ENCODE peak calls at places on chromosomes 1 and 21, in ten cellular contexts. One of them, this sample, is unnamed.

GRCh38 chr1:205505791-205506190 is 1.3 kb downstream of the CDK18 start:
- DNase-seq in psoas muscle: peak
- DNase-seq in lung: peak
- DNase-seq in foreskin fibroblast: no peak
- DNase-seq in GM12865: no peak
- DNase-seq in uterus: peak
- DNase-seq in foreskin keratinocyte: no peak
- DNase-seq in coronary artery: peak
- DNase-seq in pancreas: peak
- DNase-seq in HFF-Myc: no peak
- DNase-seq in this sample: no peak

GRCh38 chr1:238832106-238832505 is 554.3 kb upstream of the CHRM3 start:
- DNase-seq in lung: no peak
- DNase-seq in pancreas: no peak
- DNase-seq in foreskin fibroblast: no peak
- DNase-seq in psoas muscle: no peak
- DNase-seq in GM12865: no peak
- DNase-seq in HFF-Myc: no peak
- DNase-seq in coronary artery: no peak
- DNase-seq in foreskin keratinocyte: no peak
- DNase-seq in uterus: no peak
- DNase-seq in this sample: no peak

GRCh38 chr21:46052703-46053651 is 44.9 kb upstream of the COL6A2 start:
- DNase-seq in coronary artery: peak
- DNase-seq in GM12865: no peak
- DNase-seq in foreskin fibroblast: peak
- DNase-seq in pancreas: no peak
- DNase-seq in psoas muscle: no peak
- DNase-seq in HFF-Myc: no peak
- DNase-seq in uterus: no peak
- DNase-seq in foreskin keratinocyte: no peak
- DNase-seq in lung: no peak
- DNase-seq in this sample: no peak

GRCh38 chr1:94807742-94808491 is 12.2 kb upstream of the SLC44A3 start:
- DNase-seq in foreskin fibroblast: peak
- DNase-seq in lung: no peak
- DNase-seq in HFF-Myc: no peak
- DNase-seq in psoas muscle: no peak
- DNase-seq in foreskin keratinocyte: no peak
- DNase-seq in uterus: no peak
- DNase-seq in coronary artery: no peak
- DNase-seq in pancreas: no peak
- DNase-seq in GM12865: no peak
- DNase-seq in this sample: peak

GRCh38 chr1:113242481-113242880 is 147.8 kb upstream of the MAGI3 start:
- DNase-seq in pancreas: no peak
- DNase-seq in HFF-Myc: no peak
- DNase-seq in coronary artery: no peak
- DNase-seq in foreskin fibroblast: peak
- DNase-seq in foreskin keratinocyte: no peak
- DNase-seq in lung: no peak
- DNase-seq in psoas muscle: no peak
- DNase-seq in GM12865: no peak
- DNase-seq in uterus: no peak
- DNase-seq in this sample: peak

GRCh38 chr1:2625311-2625710 is 7.5 kb downstream of the MMEL1 start:
- DNase-seq in uterus: no peak
- DNase-seq in lung: no peak
- DNase-seq in GM12865: no peak
- DNase-seq in psoas muscle: no peak
- DNase-seq in coronary artery: no peak
- DNase-seq in HFF-Myc: no peak
- DNase-seq in foreskin keratinocyte: no peak
- DNase-seq in foreskin fibroblast: no peak
- DNase-seq in pancreas: no peak
- DNase-seq in this sample: no peak

GRCh38 chr21:41663805-41664788 is 102.8 kb downstream of the RIPK4 start:
- DNase-seq in pancreas: no peak
- DNase-seq in psoas muscle: no peak
- DNase-seq in foreskin fibroblast: peak
- DNase-seq in HFF-Myc: no peak
- DNase-seq in coronary artery: peak
- DNase-seq in lung: no peak
- DNase-seq in foreskin keratinocyte: no peak
- DNase-seq in uterus: no peak
- DNase-seq in GM12865: peak
- DNase-seq in this sample: peak

GRCh38 chr1:6412896-6413295 is 6.8 kb downstream of the HES2 start:
- DNase-seq in uterus: no peak
- DNase-seq in foreskin keratinocyte: peak
- DNase-seq in GM12865: no peak
- DNase-seq in lung: no peak
- DNase-seq in pancreas: no peak
- DNase-seq in psoas muscle: no peak
- DNase-seq in HFF-Myc: no peak
- DNase-seq in foreskin fibroblast: no peak
- DNase-seq in coronary artery: no peak
- DNase-seq in this sample: peak

GRCh38 chr1:159222987-159223386 is 18.3 kb downstream of the ACKR1 start:
- DNase-seq in lung: no peak
- DNase-seq in coronary artery: no peak
- DNase-seq in foreskin keratinocyte: no peak
- DNase-seq in GM12865: no peak
- DNase-seq in foreskin fibroblast: no peak
- DNase-seq in uterus: no peak
- DNase-seq in pancreas: no peak
- DNase-seq in psoas muscle: no peak
- DNase-seq in HFF-Myc: no peak
- DNase-seq in this sample: no peak

GRCh38 chr1:1783320-1783719 is 5.0 kb upstream of the NADK start:
- DNase-seq in coronary artery: no peak
- DNase-seq in foreskin keratinocyte: no peak
- DNase-seq in uterus: no peak
- DNase-seq in lung: no peak
- DNase-seq in HFF-Myc: no peak
- DNase-seq in foreskin fibroblast: peak
- DNase-seq in pancreas: no peak
- DNase-seq in psoas muscle: peak
- DNase-seq in GM12865: no peak
- DNase-seq in this sample: no peak

GRCh38 chr1:209620484-209620879 is 31.7 kb downstream of the LAMB3 start:
- DNase-seq in pancreas: no peak
- DNase-seq in lung: no peak
- DNase-seq in foreskin fibroblast: peak
- DNase-seq in GM12865: no peak
- DNase-seq in psoas muscle: no peak
- DNase-seq in coronary artery: no peak
- DNase-seq in uterus: no peak
- DNase-seq in foreskin keratinocyte: peak
- DNase-seq in HFF-Myc: no peak
- DNase-seq in this sample: no peak

GRCh38 chr1:18343646-18344045 is 137.1 kb upstream of the KLHDC7A start:
- DNase-seq in coronary artery: no peak
- DNase-seq in uterus: no peak
- DNase-seq in psoas muscle: no peak
- DNase-seq in pancreas: no peak
- DNase-seq in lung: no peak
- DNase-seq in HFF-Myc: no peak
- DNase-seq in foreskin keratinocyte: no peak
- DNase-seq in GM12865: no peak
- DNase-seq in foreskin fibroblast: no peak
- DNase-seq in this sample: no peak

GRCh38 chr1:66088787-66089186 is 296.1 kb downstream of the PDE4B start:
- DNase-seq in foreskin fibroblast: no peak
- DNase-seq in uterus: no peak
- DNase-seq in foreskin keratinocyte: no peak
- DNase-seq in psoas muscle: no peak
- DNase-seq in GM12865: no peak
- DNase-seq in pancreas: no peak
- DNase-seq in lung: no peak
- DNase-seq in coronary artery: no peak
- DNase-seq in HFF-Myc: no peak
- DNase-seq in this sample: no peak

GRCh38 chr1:66085600-66085999 is 292.9 kb downstream of the PDE4B start:
- DNase-seq in uterus: no peak
- DNase-seq in foreskin fibroblast: no peak
- DNase-seq in pancreas: no peak
- DNase-seq in lung: no peak
- DNase-seq in foreskin keratinocyte: no peak
- DNase-seq in psoas muscle: no peak
- DNase-seq in coronary artery: no peak
- DNase-seq in GM12865: no peak
- DNase-seq in HFF-Myc: no peak
- DNase-seq in this sample: no peak

DNA sequence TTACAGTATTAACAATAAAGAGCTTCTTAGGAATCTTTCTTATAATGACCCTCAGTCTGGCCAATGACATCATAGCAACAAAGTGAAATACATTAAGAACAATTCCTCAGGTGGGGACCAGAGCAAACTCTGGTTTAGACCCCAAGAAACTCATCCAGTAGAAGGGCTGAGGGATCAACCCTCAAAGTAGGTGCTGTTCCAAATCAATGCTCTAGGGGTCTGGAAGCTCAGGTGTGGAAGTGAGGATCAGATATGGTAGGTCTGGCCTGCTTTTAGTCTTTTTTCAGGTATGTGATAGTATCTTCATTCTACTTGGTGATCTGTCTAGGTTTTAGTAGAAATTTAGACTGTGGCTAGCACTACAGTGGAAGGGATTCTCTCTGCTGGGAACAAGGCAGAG is 291.7 kb downstream of the PDE4B start:
- DNase-seq in coronary artery: no peak
- DNase-seq in uterus: no peak
- DNase-seq in lung: no peak
- DNase-seq in GM12865: no peak
- DNase-seq in foreskin fibroblast: no peak
- DNase-seq in foreskin keratinocyte: no peak
- DNase-seq in HFF-Myc: no peak
- DNase-seq in psoas muscle: no peak
- DNase-seq in pancreas: no peak
- DNase-seq in this sample: no peak
- TF ChIP-seq CTCF in coronary artery: no peak
- TF ChIP-seq CTCF in uterus: no peak
- TF ChIP-seq CTCF in lung: no peak
- TF ChIP-seq CTCF in GM12865: no peak
- TF ChIP-seq CTCF in foreskin fibroblast: no peak
- TF ChIP-seq CTCF in foreskin keratinocyte: no peak
- TF ChIP-seq CTCF in HFF-Myc: no peak
- TF ChIP-seq CTCF in psoas muscle: no peak
- TF ChIP-seq CTCF in pancreas: no peak
- TF ChIP-seq CTCF in this sample: no peak

DNA sequence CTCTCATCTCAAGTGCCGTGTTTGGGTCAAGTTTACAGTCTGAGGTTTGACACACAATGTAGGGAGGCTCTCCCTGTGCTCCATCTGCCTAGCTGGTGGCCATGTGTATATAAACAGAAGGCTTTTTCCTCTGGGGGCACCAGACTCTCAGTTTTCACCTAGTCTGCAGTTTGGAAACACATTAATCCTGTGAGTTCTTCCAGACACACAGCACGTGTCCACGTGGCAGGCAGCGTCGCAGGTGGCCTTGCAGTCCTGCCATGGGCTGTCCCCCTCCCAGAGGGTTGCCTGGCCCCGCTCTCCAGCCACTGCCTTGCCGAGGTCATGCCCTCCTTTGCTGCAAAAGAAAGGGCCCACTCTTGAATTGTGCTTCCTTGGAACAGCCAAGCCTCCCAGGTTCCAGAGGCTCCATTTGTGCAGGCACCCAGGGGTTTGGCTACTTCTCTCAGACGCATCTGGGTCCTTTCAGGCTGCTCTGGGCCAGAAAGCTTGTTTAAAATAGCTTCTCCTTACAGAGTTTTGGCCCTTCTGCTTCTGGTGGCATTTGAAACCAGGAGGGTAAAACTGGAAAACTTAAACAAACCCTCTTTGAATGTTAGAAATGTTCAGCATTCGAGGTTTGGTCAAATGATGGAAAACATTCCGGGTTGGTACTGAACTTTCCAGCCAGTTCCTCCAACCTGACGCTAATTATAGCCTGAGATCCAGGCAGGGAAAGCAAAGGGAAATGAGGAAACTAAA is 4.4 kb upstream of the RUNX1 start:
- DNase-seq in psoas muscle: no peak
- DNase-seq in coronary artery: no peak
- DNase-seq in lung: no peak
- DNase-seq in pancreas: no peak
- DNase-seq in HFF-Myc: no peak
- DNase-seq in foreskin fibroblast: no peak
- DNase-seq in foreskin keratinocyte: no peak
- DNase-seq in GM12865: no peak
- DNase-seq in uterus: no peak
- DNase-seq in this sample: no peak
- TF ChIP-seq CTCF in psoas muscle: no peak
- TF ChIP-seq CTCF in coronary artery: no peak
- TF ChIP-seq CTCF in lung: no peak
- TF ChIP-seq CTCF in pancreas: no peak
- TF ChIP-seq CTCF in HFF-Myc: peak
- TF ChIP-seq CTCF in foreskin fibroblast: peak
- TF ChIP-seq CTCF in foreskin keratinocyte: peak
- TF ChIP-seq CTCF in GM12865: no peak
- TF ChIP-seq CTCF in uterus: no peak
- TF ChIP-seq CTCF in this sample: no peak

DNA sequence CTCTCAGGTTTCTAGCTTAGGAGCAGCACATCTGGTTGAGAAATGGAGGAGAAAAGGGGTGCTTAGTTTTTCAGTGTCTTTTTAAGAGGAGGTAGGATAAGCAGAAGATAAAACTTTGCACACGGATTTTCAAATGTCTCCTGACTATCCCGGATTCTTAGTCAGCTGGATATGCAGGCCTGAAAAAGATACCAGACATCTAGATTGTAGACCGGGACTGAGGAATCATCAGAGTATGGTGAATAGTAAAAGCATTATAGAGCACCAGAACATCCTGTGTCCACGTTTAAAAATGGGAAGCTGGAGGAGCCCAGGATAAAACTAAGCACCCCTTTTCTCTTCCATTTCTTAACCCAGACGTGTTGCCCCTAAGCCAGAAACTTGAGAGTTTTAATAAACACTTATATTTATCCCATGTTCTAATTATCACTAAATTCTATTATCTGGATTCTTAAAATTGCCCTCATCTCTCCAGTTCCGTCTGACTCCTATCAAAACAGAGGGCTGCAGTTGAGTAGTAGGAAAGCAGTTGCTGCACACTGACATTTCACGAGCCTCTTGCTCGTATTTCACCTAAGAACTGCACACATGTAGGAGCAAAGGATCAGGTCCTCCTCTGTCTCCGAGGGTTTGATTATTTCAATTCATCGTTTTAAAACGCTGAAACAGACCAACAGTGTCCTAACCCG is 609 bp downstream of the PIGK start:
- DNase-seq in psoas muscle: no peak
- DNase-seq in coronary artery: no peak
- DNase-seq in uterus: no peak
- DNase-seq in lung: no peak
- DNase-seq in pancreas: no peak
- DNase-seq in GM12865: no peak
- DNase-seq in foreskin fibroblast: peak
- DNase-seq in HFF-Myc: peak
- DNase-seq in foreskin keratinocyte: peak
- DNase-seq in this sample: no peak
- TF ChIP-seq CTCF in psoas muscle: no peak
- TF ChIP-seq CTCF in coronary artery: no peak
- TF ChIP-seq CTCF in uterus: no peak
- TF ChIP-seq CTCF in lung: no peak
- TF ChIP-seq CTCF in pancreas: no peak
- TF ChIP-seq CTCF in GM12865: no peak
- TF ChIP-seq CTCF in foreskin fibroblast: peak
- TF ChIP-seq CTCF in HFF-Myc: no peak
- TF ChIP-seq CTCF in foreskin keratinocyte: no peak
- TF ChIP-seq CTCF in this sample: no peak

GRCh38 chr21:34861302-34861701 is 187.8 kb downstream of the RUNX1 start:
- DNase-seq in uterus: no peak
- DNase-seq in pancreas: no peak
- DNase-seq in foreskin fibroblast: no peak
- DNase-seq in foreskin keratinocyte: no peak
- DNase-seq in psoas muscle: no peak
- DNase-seq in HFF-Myc: no peak
- DNase-seq in lung: no peak
- DNase-seq in GM12865: no peak
- DNase-seq in coronary artery: no peak
- DNase-seq in this sample: no peak
- TF ChIP-seq CTCF in uterus: no peak
- TF ChIP-seq CTCF in pancreas: no peak
- TF ChIP-seq CTCF in foreskin fibroblast: no peak
- TF ChIP-seq CTCF in foreskin keratinocyte: no peak
- TF ChIP-seq CTCF in psoas muscle: no peak
- TF ChIP-seq CTCF in HFF-Myc: no peak
- TF ChIP-seq CTCF in lung: no peak
- TF ChIP-seq CTCF in GM12865: no peak
- TF ChIP-seq CTCF in coronary artery: no peak
- TF ChIP-seq CTCF in this sample: no peak